ENCODE peak calls at places on chromosomes 5 and 9, in seven cellular contexts. L is keratinocyte, K is endodermal cell, Q is IMR-90, Y is ovary, M is iPS DF 6.9, X is transverse colon. Z is an unnamed sample.
A peak's percentile ranks its signal among the peaks of the same experiment; 100 is the strongest.

GRCh38 chr5:36820900-36821299 is 55.7 kb upstream of the NIPBL start:
- DNase-seq in L (no peak), K (no peak), Q (no peak), Y (no peak), M (no peak), X (no peak), Z (no peak)

GRCh38 chr5:14146725-14147124 is 3.6 kb downstream of the TRIO start:
- DNase-seq in L (no peak), K (no peak), Q (no peak), Y (no peak), M (no peak), X (no peak), Z (no peak)

GRCh38 chr9:101693937-101694336 is 44.5 kb downstream of the GRIN3A start:
- DNase-seq in L (no peak), K (no peak), Q (no peak), Y (no peak), M (no peak), X (no peak), Z (no peak)

GRCh38 chr5:171272996-171273970 is 35.8 kb upstream of the TLX3 start:
- DNase-seq in L (no peak), K (peak; percentile 77), Q (peak; percentile 40), Y (no peak), M (peak; percentile 27), X (no peak), Z (peak; percentile 64)

GRCh38 chr9:71767421-71768321 is 642 bp downstream of the CEMIP2 start:
- DNase-seq in L (no peak), K (peak; percentile 76), Q (peak; percentile 26), Y (peak; percentile 37), M (no peak), X (peak; percentile 47), Z (no peak)

GRCh38 chr5:72871358-72872024 is 55.0 kb downstream of the TNPO1 start:
- DNase-seq in L (no peak), K (no peak), Q (peak; percentile 51), Y (no peak), M (no peak), X (no peak), Z (no peak)

GRCh38 chr5:167478156-167478555 is 813.3 kb upstream of the WWC1 start:
- DNase-seq in L (no peak), K (no peak), Q (no peak), Y (no peak), M (no peak), X (no peak), Z (no peak)

GRCh38 chr5:55324815-55325418 is 17.1 kb downstream of the MTREX start:
- DNase-seq in L (no peak), K (no peak), Q (peak; percentile 58), Y (no peak), M (no peak), X (no peak), Z (no peak)

GRCh38 chr5:177304392-177305119 is 957 bp downstream of the PRELID1 start:
- DNase-seq in L (no peak), K (no peak), Q (peak; percentile 12), Y (no peak), M (no peak), X (peak; percentile 75), Z (peak; percentile 72)

GRCh38 chr9:109652112-109652511 is 127.9 kb upstream of the PALM2AKAP2 start:
- DNase-seq in L (no peak), K (no peak), Q (peak; percentile 10), Y (no peak), M (no peak), X (no peak), Z (no peak)

GRCh38 chr5:107451028-107451427 is 219.7 kb downstream of the EFNA5 start:
- DNase-seq in L (no peak), K (no peak), Q (no peak), Y (no peak), M (no peak), X (no peak), Z (no peak)

GRCh38 chr9:700365-701282 is 140.9 kb upstream of the DMRT1 start:
- DNase-seq in L (no peak), K (no peak), Q (no peak), Y (no peak), M (no peak), X (no peak), Z (no peak)

GRCh38 chr9:114156311-114156657 is 947 bp downstream of the COL27A1 start:
- DNase-seq in L (no peak), K (no peak), Q (no peak), Y (no peak), M (no peak), X (no peak), Z (no peak)

GRCh38 chr9:38183994-38184568 is 115.1 kb upstream of the SHB start:
- DNase-seq in L (no peak), K (peak; percentile 53), Q (no peak), Y (no peak), M (no peak), X (no peak), Z (no peak)

GRCh38 chr5:137521246-137521645 is 22.1 kb upstream of the SPOCK1 start:
- DNase-seq in L (no peak), K (no peak), Q (no peak), Y (no peak), M (no peak), X (no peak), Z (no peak)

GRCh38 chr5:137516251-137516797 is 17.2 kb upstream of the SPOCK1 start:
- DNase-seq in L (no peak), K (peak; percentile 66), Q (no peak), Y (no peak), M (no peak), X (no peak), Z (no peak)

GRCh38 chr5:137515238-137515637 is 16.1 kb upstream of the SPOCK1 start:
- DNase-seq in L (no peak), K (no peak), Q (no peak), Y (no peak), M (no peak), X (no peak), Z (no peak)

GRCh38 chr5:137516961-137517360 is 17.8 kb upstream of the SPOCK1 start:
- DNase-seq in L (no peak), K (no peak), Q (no peak), Y (no peak), M (no peak), X (no peak), Z (no peak)
- H3K4me3 ChIP-seq in L (no peak overlapping the region), K (no peak overlapping the region), Q (no peak overlapping the region), Y (no peak overlapping the region), M (no peak overlapping the region), X (no peak overlapping the region), Z (no peak overlapping the region)

GRCh38 chr5:179616002-179616594 is 7.4 kb downstream of the HNRNPH1 start:
- DNase-seq in L (no peak), K (no peak), Q (no peak), Y (no peak), M (no peak), X (no peak), Z (no peak)
- H3K4me1 ChIP-seq in L (peaks cover 11% of the 10 kb centered on the region), K (peaks cover 5% of the 10 kb centered on the region), Q (peaks cover 6% of the 10 kb centered on the region), Y (peaks cover 4% of the 10 kb centered on the region), M (no peaks in the 10 kb centered on the region), X (peaks cover 39% of the 10 kb centered on the region), Z (peaks cover 12% of the 10 kb centered on the region)

GRCh38 chr5:119405444-119405843 is 46.9 kb upstream of the HSD17B4 start:
- DNase-seq in L (no peak), K (no peak), Q (no peak), Y (no peak), M (no peak), X (no peak), Z (no peak)
- H3K9me3 ChIP-seq in L (no peaks in the 10 kb centered on the region), K (no peaks in the 10 kb centered on the region), Q (no peaks in the 10 kb centered on the region), Y (no peaks in the 10 kb centered on the region), M (no peaks in the 10 kb centered on the region), X (no peaks in the 10 kb centered on the region), Z (no peaks in the 10 kb centered on the region)

GRCh38 chr5:41962491-41962890 is 37.4 kb downstream of the FBXO4 start:
- DNase-seq in L (no peak), K (no peak), Q (no peak), Y (no peak), M (no peak), X (no peak), Z (no peak)

GRCh38 chr5:41967401-41967800 is 42.3 kb downstream of the FBXO4 start:
- DNase-seq in L (no peak), K (no peak), Q (no peak), Y (no peak), M (no peak), X (no peak), Z (no peak)

GRCh38 chr5:41968153-41968723 is 43.2 kb downstream of the FBXO4 start:
- DNase-seq in L (no peak), K (no peak), Q (no peak), Y (no peak), M (no peak), X (no peak), Z (no peak)

GRCh38 chr5:41961736-41962135 is 36.7 kb downstream of the FBXO4 start:
- DNase-seq in L (no peak), K (no peak), Q (no peak), Y (no peak), M (no peak), X (no peak), Z (no peak)

GRCh38 chr5:41966706-41967105 is 41.6 kb downstream of the FBXO4 start:
- DNase-seq in L (no peak), K (no peak), Q (no peak), Y (no peak), M (no peak), X (no peak), Z (no peak)
- H3K4me3 ChIP-seq in L (no peak overlapping the region), K (no peak overlapping the region), Q (no peak overlapping the region), Y (no peak overlapping the region), M (no peak overlapping the region), X (no peak overlapping the region), Z (no peak overlapping the region)